ENCODE peak calls at places on chromosomes 13 and 19, in five cellular contexts. C is OCI-LY7, Y is neural progenitor cell, Z is HCT116, H is SK-N-SH. F is an unnamed sample.

GRCh38 chr19:47035127-47035494 is 13.3 kb downstream of the TMEM160 start:
- DNase-seq in Z (no peak), C (peak; percentile 85), H (peak; percentile 38), Y (peak; percentile 86), F (no peak)

GRCh38 chr19:15702590-15702930 is 25.3 kb upstream of the OR10H2 start:
- DNase-seq in Z (peak; percentile 16), C (peak; percentile 45), Y (no peak), H (peak; percentile 31), F (no peak)

GRCh38 chr13:59771272-59771671 is 392.5 kb downstream of the DIAPH3 start:
- DNase-seq in Y (peak; percentile 20), Z (no peak), H (peak; percentile 43), C (no peak), F (peak; percentile 12)

GRCh38 chr13:113061271-113061625 is 44.3 kb upstream of the F7 start:
- DNase-seq in H (no peak), C (no peak), Z (no peak), Y (no peak), F (no peak)

GRCh38 chr13:101516262-101516661 is 63.8 kb downstream of the ITGBL1 start:
- DNase-seq in H (no peak), Z (no peak), Y (no peak), C (no peak), F (no peak)

GRCh38 chr19:13057744-13058143 is 44.9 kb downstream of the LYL1 start:
- DNase-seq in H (no peak), Y (no peak), Z (no peak), C (no peak), F (peak; percentile 76)

GRCh38 chr19:40232479-40232878 is 6.0 kb upstream of the CCNP start:
- DNase-seq in H (no peak), Y (no peak), Z (no peak), C (no peak), F (no peak)

GRCh38 chr13:52345631-52346251 is 60.2 kb downstream of the THSD1 start:
- DNase-seq in Y (no peak), C (no peak), H (no peak), Z (no peak), F (no peak)

GRCh38 chr19:2633693-2634075 is 68.8 kb downstream of the GNG7 start:
- DNase-seq in C (no peak), Z (no peak), H (no peak), Y (no peak), F (no peak)

GRCh38 chr19:56111601-56112312 is 9.3 kb downstream of the ZNF787 start:
- DNase-seq in H (peak; percentile 33), Y (peak; percentile 37), C (no peak), Z (no peak), F (no peak)

GRCh38 chr19:13825489-13826475 is 30.5 kb downstream of the ZSWIM4 start:
- DNase-seq in Y (peak; percentile 75), Z (no peak), C (peak; percentile 50), H (peak; percentile 80), F (peak; percentile 38)

GRCh38 chr13:25300861-25301346 is 521 bp upstream of the NUP58 start:
- DNase-seq in Y (peak; percentile 5), Z (no peak), H (peak; percentile 66), C (no peak), F (no peak)

GRCh38 chr19:1522838-1523237 is 1.0 kb upstream of the PLK5 start:
- DNase-seq in Y (no peak), Z (no peak), C (no peak), H (no peak), F (no peak)

GRCh38 chr13:92716749-92717148 is 509.9 kb upstream of the GPC6 start:
- DNase-seq in Z (no peak), H (no peak), C (no peak), Y (no peak), F (no peak)

GRCh38 chr13:62207388-62207787 is 791.7 kb upstream of the PCDH20 start:
- DNase-seq in C (peak; percentile 30), Y (no peak), Z (no peak), H (no peak), F (no peak)

GRCh38 chr19:1768248-1768647 is 14.9 kb downstream of the ONECUT3 start:
- DNase-seq in C (no peak), H (peak; percentile 58), Y (peak; percentile 75), Z (no peak), F (no peak)

GRCh38 chr13:50410921-50411712 is 395.9 kb downstream of the KCNRG start:
- DNase-seq in H (no peak), Y (no peak), Z (peak; percentile 69), C (no peak), F (peak; percentile 73)

GRCh38 chr19:46218160-46218559 is 11.4 kb upstream of the IGFL1 start:
- DNase-seq in C (peak; percentile 14), Z (peak; percentile 21), H (no peak), Y (peak; percentile 89), F (peak; percentile 68)

GRCh38 chr13:98576215-98576945 is 527 bp downstream of the STK24 start:
- DNase-seq in C (peak; percentile 45), Y (peak; percentile 62), Z (no peak), H (peak; percentile 80), F (peak; percentile 72)

GRCh38 chr13:113971471-113972231 is 2.2 kb downstream of the C13orf46 start:
- DNase-seq in H (no peak), C (no peak), Y (no peak), Z (no peak), F (no peak)

GRCh38 chr19:39506944-39507714 is 7.8 kb upstream of the SELENOV start:
- DNase-seq in C (peak; percentile 30), H (peak; percentile 96), Y (peak; percentile 95), Z (no peak), F (peak; percentile 87)

GRCh38 chr19:3857449-3858003 is 11.3 kb downstream of the ZFR2 start:
- DNase-seq in H (no peak), C (peak; percentile 39), Z (no peak), Y (no peak), F (no peak)

GRCh38 chr13:32206097-32206740 is 108.9 kb downstream of the ZAR1L start:
- DNase-seq in Z (no peak), C (no peak), H (no peak), Y (no peak), F (peak; percentile 10)

GRCh38 chr19:5530701-5531100 is 37.1 kb downstream of the TINCR start:
- DNase-seq in Y (no peak), H (no peak), Z (no peak), C (no peak), F (no peak)

GRCh38 chr19:17703823-17704463 is 15.3 kb upstream of the MAP1S start:
- DNase-seq in Y (peak; percentile 77), H (peak; percentile 80), Z (peak; percentile 64), C (peak; percentile 75), F (no peak)

GRCh38 chr13:28423010-28423409 is 71.9 kb downstream of the FLT1 start:
- DNase-seq in H (no peak), Z (no peak), Y (no peak), C (peak; percentile 56), F (no peak)

GRCh38 chr13:112218416-112218815 is 151.5 kb downstream of the SOX1 start:
- DNase-seq in Y (no peak), Z (no peak), H (no peak), C (no peak), F (no peak)

GRCh38 chr19:48896191-48896720 is 2.3 kb downstream of the TULP2 start:
- DNase-seq in Z (no peak), H (peak; percentile 90), C (peak; percentile 39), Y (peak; percentile 79), F (peak; percentile 66)

GRCh38 chr19:44750713-44751112 is 2.2 kb downstream of the BCL3 start:
- DNase-seq in C (peak; percentile 27), Y (no peak), Z (no peak), H (no peak), F (no peak)

GRCh38 chr19:44749318-44749717 is 810 bp downstream of the BCL3 start:
- DNase-seq in H (no peak), Y (no peak), Z (no peak), C (no peak), F (no peak)

GRCh38 chr19:44747739-44748425 is 626 bp upstream of the BCL3 start:
- DNase-seq in C (no peak), H (peak; percentile 63), Y (peak; percentile 17), Z (no peak), F (peak; percentile 72)

GRCh38 chr19:44748426-44749254 is at the start of gene BCL3:
- DNase-seq in C (peak; percentile 82), Z (no peak), H (peak; percentile 76), Y (peak; percentile 53), F (peak; percentile 92)

GRCh38 chr19:44749994-44750393 is 1.5 kb downstream of the BCL3 start:
- DNase-seq in Z (no peak), Y (no peak), C (no peak), H (no peak), F (no peak)
- H3K4me3 ChIP-seq in Z (peak overlapping the region; percentile 65), Y (no peak overlapping the region), C (peak overlapping the region; percentile 84), H (peak overlapping the region; percentile 81), F (peak overlapping the region; percentile 70)

DNA sequence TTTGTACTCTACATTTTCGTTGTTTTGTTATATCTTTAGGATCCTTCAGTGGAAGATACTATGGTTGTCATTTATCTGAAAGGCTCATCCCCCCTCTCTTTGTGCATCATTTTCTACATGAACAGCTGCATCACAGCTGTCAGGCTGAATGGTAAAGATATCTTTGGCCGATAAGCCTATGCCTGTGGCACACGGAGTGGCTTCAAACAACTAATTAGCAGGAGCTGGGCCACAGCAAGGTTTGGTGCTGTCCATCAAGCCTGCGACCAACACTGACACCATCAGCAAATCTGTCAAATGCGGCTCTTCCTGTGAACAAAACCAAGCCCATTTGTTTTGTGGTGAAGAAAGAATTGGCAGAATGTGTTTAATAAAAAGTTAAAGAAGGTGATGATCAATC is 334.4 kb downstream of the PCDH9 start:
- DNase-seq in Z (no peak), H (peak; percentile 15), C (no peak), Y (peak; percentile 9), F (no peak)
- H2AFZ ChIP-seq in Z (no peak overlapping the region), H (no peak overlapping the region), C (peak overlapping the region; percentile 56), Y (no peak overlapping the region), F (no peak overlapping the region)

DNA sequence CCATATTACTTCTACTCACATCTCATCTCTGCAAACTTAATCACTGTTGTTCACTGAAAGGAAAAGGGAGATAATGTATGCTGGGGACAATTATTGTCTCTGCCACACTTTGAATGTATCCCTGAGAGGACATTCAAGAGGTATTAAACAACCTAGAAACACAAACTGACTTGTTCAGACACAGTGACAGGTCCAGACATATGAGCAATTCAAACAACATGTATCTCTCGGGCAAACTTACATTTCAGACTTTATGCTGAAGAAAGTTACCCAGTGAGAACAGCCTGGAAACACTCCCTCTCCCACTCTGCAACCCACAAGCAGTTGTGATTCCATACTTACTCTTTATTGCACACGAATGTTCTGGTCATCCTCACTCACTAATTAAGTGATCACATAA is 968.7 kb upstream of the SLC10A2 start:
- DNase-seq in Z (no peak), H (no peak), C (no peak), Y (no peak), F (no peak)
- TF ChIP-seq EZH2phosphoT487 in Z (no peak), H (no peak), C (no peak), Y (no peak), F (no peak)

DNA sequence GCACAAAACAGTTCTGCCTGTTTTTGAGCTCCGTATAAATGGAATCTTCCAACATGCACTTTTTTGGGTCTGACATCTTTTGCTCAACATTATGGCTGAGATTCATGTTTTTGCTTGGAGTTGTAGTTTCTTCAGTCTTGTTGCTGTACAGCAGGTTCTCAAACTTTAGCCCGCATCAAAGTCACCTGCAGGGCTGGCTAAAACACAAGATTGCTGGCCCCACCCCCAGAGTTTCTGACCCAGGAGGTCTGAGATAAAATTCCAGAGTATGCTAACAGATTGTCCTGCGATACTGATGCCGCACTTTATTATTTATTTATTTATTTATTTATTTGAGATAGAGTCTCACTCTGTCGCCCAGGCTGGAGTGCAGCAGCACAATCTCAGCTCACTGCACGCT is 79.8 kb upstream of the WASF3 start:
- DNase-seq in H (no peak), Z (no peak), Y (no peak), C (no peak), F (no peak)
- H3K4me3 ChIP-seq in H (no peak overlapping the region), Z (no peak overlapping the region), Y (no peak overlapping the region), C (no peak overlapping the region), F (no peak overlapping the region)